ENCODE peak calls at places on chromosomes 7 and 10, in nine cellular contexts. P is spleen, D is lower leg skin, K is GM12891, S is heart left ventricle, T is esophagus muscularis mucosa, L is transverse colon, V is body of pancreas, Y is ovary. C is an unnamed sample.

GRCh38 chr7:90309872-90310271 is 11.2 kb downstream of the FAM237B start:
- DNase-seq in P (no peak), D (no peak), K (no peak), S (no peak), T (no peak), L (no peak), V (no peak), Y (no peak), C (no peak)

GRCh38 chr7:110071219-110071618 is 1019.7 kb upstream of the LRRN3 start:
- DNase-seq in P (no peak), D (no peak), K (no peak), S (no peak), T (no peak), L (no peak), V (no peak), Y (no peak), C (no peak)

GRCh38 chr7:43585521-43585920 is 2.6 kb downstream of the STK17A start:
- DNase-seq in P (no peak), D (no peak), K (no peak), S (no peak), T (no peak), L (no peak), V (no peak), Y (no peak), C (no peak)

GRCh38 chr10:63534723-63535122 is 13.5 kb downstream of the REEP3 start:
- DNase-seq in P (no peak), D (no peak), K (no peak), S (no peak), T (no peak), L (no peak), V (no peak), Y (no peak), C (no peak)

GRCh38 chr7:80999180-80999579 is 80.3 kb upstream of the SEMA3C start:
- DNase-seq in P (no peak), D (no peak), K (no peak), S (no peak), T (no peak), L (no peak), V (no peak), Y (no peak), C (no peak)

GRCh38 chr7:134703781-134704180 is 57.1 kb downstream of the BPGM start:
- DNase-seq in P (no peak), D (no peak), K (no peak), S (no peak), T (no peak), L (peak), V (no peak), Y (peak), C (no peak)

GRCh38 chr10:74518076-74518475 is 308.3 kb upstream of the KAT6B start:
- DNase-seq in P (no peak), D (no peak), K (no peak), S (no peak), T (no peak), L (no peak), V (no peak), Y (no peak), C (no peak)

GRCh38 chr7:149864751-149865150 is 9.0 kb upstream of the ATP6V0E2 start:
- DNase-seq in P (no peak), D (no peak), K (no peak), S (no peak), T (no peak), L (no peak), V (no peak), Y (no peak), C (no peak)

GRCh38 chr7:36215017-36215621 is 62.1 kb downstream of the EEPD1 start:
- DNase-seq in P (no peak), D (no peak), K (no peak), S (no peak), T (no peak), L (no peak), V (no peak), Y (no peak), C (no peak)

GRCh38 chr7:105920766-105921165 is 42.3 kb upstream of the CDHR3 start:
- DNase-seq in P (no peak), D (no peak), K (no peak), S (no peak), T (no peak), L (no peak), V (no peak), Y (no peak), C (no peak)

GRCh38 chr7:157580324-157580723 is 243.5 kb downstream of the DNAJB6 start:
- DNase-seq in P (peak), D (no peak), K (no peak), S (no peak), T (no peak), L (no peak), V (no peak), Y (no peak), C (no peak)

GRCh38 chr7:81155654-81156373 is 237.0 kb upstream of the SEMA3C start:
- DNase-seq in P (no peak), D (no peak), K (no peak), S (no peak), T (no peak), L (no peak), V (no peak), Y (no peak), C (no peak)

GRCh38 chr10:22623624-22624263 is 90.6 kb downstream of the PIP4K2A start:
- DNase-seq in P (no peak), D (no peak), K (no peak), S (no peak), T (no peak), L (no peak), V (no peak), Y (no peak), C (no peak)

GRCh38 chr7:85776691-85777363 is 590.0 kb upstream of the SEMA3D start:
- DNase-seq in P (no peak), D (no peak), K (no peak), S (no peak), T (no peak), L (no peak), V (no peak), Y (no peak), C (no peak)

GRCh38 chr7:51352174-51353145 is 35.9 kb upstream of the COBL start:
- DNase-seq in P (no peak), D (peak), K (no peak), S (no peak), T (no peak), L (no peak), V (no peak), Y (no peak), C (no peak)

GRCh38 chr10:126972622-126973414 is 67.6 kb downstream of the DOCK1 start:
- DNase-seq in P (no peak), D (no peak), K (no peak), S (no peak), T (no peak), L (no peak), V (peak), Y (no peak), C (peak)

GRCh38 chr10:114709966-114710365 is 51.9 kb upstream of the ABLIM1 start:
- DNase-seq in P (no peak), D (no peak), K (no peak), S (no peak), T (no peak), L (no peak), V (no peak), Y (no peak), C (no peak)

GRCh38 chr7:128410092-128410665 is 397 bp upstream of the IMPDH1 start:
- DNase-seq in P (peak), D (peak), K (no peak), S (peak), T (peak), L (peak), V (peak), Y (no peak), C (peak)

GRCh38 chr7:16594061-16594460 is 51.5 kb downstream of the ANKMY2 start:
- DNase-seq in P (no peak), D (no peak), K (no peak), S (no peak), T (no peak), L (no peak), V (no peak), Y (no peak), C (no peak)

GRCh38 chr10:32548208-32548607 is 102.3 kb downstream of the CCDC7 start:
- DNase-seq in P (no peak), D (no peak), K (no peak), S (no peak), T (no peak), L (no peak), V (no peak), Y (no peak), C (no peak)

GRCh38 chr10:132460691-132461090 is 63.7 kb downstream of the PWWP2B start:
- DNase-seq in P (peak), D (no peak), K (no peak), S (no peak), T (no peak), L (no peak), V (no peak), Y (no peak), C (no peak)

GRCh38 chr10:2279666-2280065 is 542.3 kb upstream of the ADARB2 start:
- DNase-seq in P (no peak), D (no peak), K (no peak), S (no peak), T (no peak), L (no peak), V (no peak), Y (no peak), C (no peak)

GRCh38 chr10:126684171-126684745 is 13.8 kb upstream of the C10orf90 start:
- DNase-seq in P (no peak), D (peak), K (no peak), S (no peak), T (no peak), L (no peak), V (no peak), Y (no peak), C (peak)

GRCh38 chr7:143015926-143016490 is 10.9 kb downstream of the OR9A2 start:
- DNase-seq in P (no peak), D (no peak), K (no peak), S (no peak), T (no peak), L (no peak), V (no peak), Y (no peak), C (no peak)

GRCh38 chr7:131625817-131626372 is 69.5 kb upstream of the PODXL start:
- DNase-seq in P (no peak), D (no peak), K (no peak), S (peak), T (no peak), L (no peak), V (no peak), Y (no peak), C (peak)

GRCh38 chr7:82805527-82805960 is 357.1 kb downstream of the PCLO start:
- DNase-seq in P (no peak), D (no peak), K (no peak), S (no peak), T (no peak), L (no peak), V (no peak), Y (no peak), C (peak)

GRCh38 chr7:139680676-139681462 is 96.9 kb downstream of the HIPK2 start:
- DNase-seq in P (peak), D (no peak), K (no peak), S (peak), T (no peak), L (no peak), V (no peak), Y (no peak), C (peak)

GRCh38 chr10:4129866-4130455 is 345.0 kb upstream of the KLF6 start:
- DNase-seq in P (no peak), D (no peak), K (no peak), S (no peak), T (no peak), L (no peak), V (no peak), Y (no peak), C (no peak)

DNA sequence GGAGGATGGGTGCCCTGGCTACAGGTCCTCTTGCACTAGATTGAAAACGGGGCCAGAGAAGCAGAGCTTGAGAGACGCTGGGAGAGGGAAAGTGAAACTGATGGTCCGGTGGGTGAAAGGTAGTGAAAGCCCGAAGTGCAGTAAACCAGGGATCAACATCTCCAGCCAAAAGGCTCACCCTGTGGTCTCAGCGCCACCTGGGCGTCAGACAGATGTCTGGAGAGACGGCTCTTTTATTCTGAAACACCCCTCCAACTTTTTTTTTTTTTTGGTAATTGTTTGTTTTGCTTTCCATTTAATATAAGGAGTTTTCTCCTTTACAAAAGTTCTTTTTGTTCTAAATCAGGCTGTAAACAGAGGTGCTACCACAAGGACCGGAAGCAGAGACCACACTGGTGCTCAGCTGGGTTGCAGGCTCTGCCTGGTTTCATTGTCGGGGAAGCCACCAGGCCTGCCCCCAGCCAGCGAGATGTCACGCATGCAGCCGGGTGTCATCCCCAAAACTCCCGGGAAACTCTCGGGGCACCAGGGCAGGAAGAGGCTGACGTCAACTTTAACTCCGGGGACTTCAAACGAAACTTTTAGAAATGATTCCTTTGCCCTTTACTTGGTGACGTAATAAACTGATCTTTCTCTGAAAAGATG is 11.2 kb downstream of the IL2RA start:
- DNase-seq in P (peak), D (peak), K (peak), S (peak), T (peak), L (peak), V (peak), Y (peak), C (peak)
- TF ChIP-seq POLR2A in P (no peak), D (no peak), K (no peak), S (no peak), T (no peak), L (no peak), V (no peak), Y (no peak), C (no peak)

GRCh38 chr7:2631924-2632716 is at the start of gene TTYH3:
- DNase-seq in P (peak), D (no peak), K (no peak), S (no peak), T (no peak), L (no peak), V (peak), Y (peak), C (peak)
- TF ChIP-seq POLR2A in P (no peak), D (no peak), K (no peak), S (no peak), T (no peak), L (no peak), V (no peak), Y (peak), C (peak)

DNA sequence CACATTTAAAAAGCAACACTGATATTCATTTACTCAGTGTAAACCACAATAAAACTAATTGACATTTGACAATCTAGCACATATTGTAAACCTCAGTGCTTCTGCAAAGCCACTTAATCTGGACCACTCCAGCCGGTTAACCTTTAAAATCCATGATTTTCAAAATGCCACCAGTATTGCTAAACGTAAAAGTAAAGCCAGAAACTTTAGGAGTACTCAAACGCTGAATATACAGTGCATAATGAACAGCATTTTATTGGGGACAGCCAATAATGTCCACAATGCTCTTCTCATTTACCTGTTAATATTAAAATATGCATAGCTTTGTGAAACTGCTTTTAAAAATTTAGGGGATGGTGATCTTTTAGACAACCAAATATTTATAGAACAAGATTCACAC is 10.8 kb downstream of the HNRNPA2B1 start:
- DNase-seq in P (no peak), D (no peak), K (no peak), S (no peak), T (no peak), L (no peak), V (no peak), Y (no peak), C (no peak)
- TF ChIP-seq POLR2A in P (no peak), D (no peak), K (no peak), S (no peak), T (no peak), L (no peak), V (peak), Y (no peak), C (no peak)

GRCh38 chr7:79339208-79339925 is 114.1 kb downstream of the MAGI2 start:
- DNase-seq in P (no peak), D (no peak), K (no peak), S (no peak), T (no peak), L (no peak), V (no peak), Y (no peak), C (no peak)
- TF ChIP-seq POLR2A in P (no peak), D (no peak), K (no peak), S (no peak), T (no peak), L (no peak), V (no peak), Y (no peak), C (no peak)

DNA sequence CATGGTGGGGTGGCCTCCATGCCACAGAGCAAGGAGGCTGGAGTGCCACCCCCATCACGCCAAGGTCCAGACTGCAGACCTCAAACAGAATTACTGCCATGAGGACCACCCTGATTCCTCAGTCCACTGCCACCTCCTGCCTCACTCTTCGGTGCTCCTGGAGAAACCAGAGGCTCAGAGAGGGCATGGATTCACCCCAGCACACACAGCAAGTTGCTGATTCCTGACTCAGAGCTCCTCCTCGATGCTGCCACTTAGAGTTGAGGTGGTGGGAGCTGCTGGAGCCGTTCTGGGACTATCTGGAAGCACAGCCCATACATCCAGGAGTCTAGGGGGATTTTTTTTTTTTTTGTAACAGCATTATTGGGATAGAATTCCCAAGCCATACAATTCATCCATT is 22.0 kb upstream of the MYL10 start:
- DNase-seq in P (no peak), D (no peak), K (no peak), S (no peak), T (no peak), L (no peak), V (no peak), Y (no peak), C (no peak)
- TF ChIP-seq POLR2A in P (no peak), D (no peak), K (no peak), S (no peak), T (no peak), L (no peak), V (no peak), Y (no peak), C (no peak)

GRCh38 chr10:130809181-130809580 is 502.3 kb downstream of the TCERG1L start:
- DNase-seq in P (no peak), D (peak), K (no peak), S (no peak), T (peak), L (no peak), V (no peak), Y (no peak), C (no peak)
- TF ChIP-seq POLR2A in P (no peak), D (no peak), K (no peak), S (no peak), T (no peak), L (no peak), V (no peak), Y (no peak), C (no peak)

GRCh38 chr10:79149345-79149661 is 80.5 kb downstream of the ZMIZ1 start:
- DNase-seq in P (peak), D (no peak), K (no peak), S (no peak), T (no peak), L (no peak), V (no peak), Y (no peak), C (no peak)

GRCh38 chr10:79147796-79148451 is 79.2 kb downstream of the ZMIZ1 start:
- DNase-seq in P (no peak), D (no peak), K (no peak), S (no peak), T (no peak), L (no peak), V (no peak), Y (no peak), C (no peak)

GRCh38 chr10:79150444-79150754 is 81.6 kb downstream of the ZMIZ1 start:
- DNase-seq in P (no peak), D (no peak), K (peak), S (no peak), T (no peak), L (no peak), V (no peak), Y (no peak), C (no peak)

GRCh38 chr10:79148452-79149344 is 79.9 kb downstream of the ZMIZ1 start:
- DNase-seq in P (peak), D (peak), K (no peak), S (peak), T (no peak), L (peak), V (no peak), Y (peak), C (peak)

GRCh38 chr10:79149662-79150443 is 81.1 kb downstream of the ZMIZ1 start:
- DNase-seq in P (peak), D (peak), K (peak), S (peak), T (peak), L (peak), V (peak), Y (peak), C (peak)
- TF ChIP-seq POLR2A in P (no peak), D (no peak), K (no peak), S (peak), T (no peak), L (peak), V (no peak), Y (no peak), C (peak)

GRCh38 chr7:151059362-151060112 is at the start of gene SLC4A2:
- DNase-seq in P (peak), D (peak), K (peak), S (peak), T (peak), L (peak), V (peak), Y (peak), C (peak)

GRCh38 chr7:151057989-151058765 is 480 bp upstream of the CDK5 start:
- DNase-seq in P (peak), D (peak), K (peak), S (peak), T (peak), L (peak), V (peak), Y (peak), C (peak)

GRCh38 chr7:151057737-151057988 is at the start of gene CDK5:
- DNase-seq in P (no peak), D (no peak), K (no peak), S (no peak), T (no peak), L (no peak), V (no peak), Y (no peak), C (no peak)

GRCh38 chr7:151060113-151060415 is 675 bp downstream of the SLC4A2 start:
- DNase-seq in P (no peak), D (no peak), K (no peak), S (no peak), T (no peak), L (no peak), V (no peak), Y (no peak), C (no peak)

GRCh38 chr7:151058766-151059361 is 525 bp upstream of the SLC4A2 start:
- DNase-seq in P (peak), D (no peak), K (no peak), S (no peak), T (no peak), L (no peak), V (no peak), Y (no peak), C (no peak)
- TF ChIP-seq POLR2A in P (no peak), D (no peak), K (no peak), S (no peak), T (no peak), L (no peak), V (no peak), Y (no peak), C (no peak)

GRCh38 chr7:76303057-76303828 is 770 bp downstream of the HSPB1 start:
- DNase-seq in P (peak), D (peak), K (peak), S (peak), T (peak), L (peak), V (peak), Y (peak), C (no peak)
- TF ChIP-seq POLR2A in P (no peak), D (no peak), K (no peak), S (peak), T (peak), L (no peak), V (peak), Y (peak), C (peak)